ENCODE peak calls at places on chromosomes 4 and X, in four cellular contexts. T is IMR-90, O is K562, D is endothelial cell of umbilical vein. E is an unnamed sample.

GRCh38 chrX:42664706-42665105 is 113.3 kb downstream of the PPP1R2C start:
- DNase-seq in O (no peak), D (no peak), T (no peak), E (no peak)

GRCh38 chrX:13741695-13742094 is 7.1 kb downstream of the OFD1 start:
- DNase-seq in O (no peak), D (no peak), T (no peak), E (no peak)

GRCh38 chr4:154977228-154977627 is 196.2 kb downstream of the RBM46 start:
- DNase-seq in D (no peak), T (no peak), O (no peak), E (no peak)

GRCh38 chr4:118215826-118216225 is 137.0 kb downstream of the PRSS12 start:
- DNase-seq in O (no peak), D (no peak), T (no peak), E (no peak)

GRCh38 chr4:84418032-84418709 is 80.9 kb downstream of the NKX6-1 start:
- DNase-seq in O (no peak), T (no peak), D (no peak), E (no peak)

GRCh38 chr4:124535004-124535403 is 177.5 kb downstream of the ANKRD50 start:
- DNase-seq in D (no peak), T (no peak), O (no peak), E (no peak)

GRCh38 chrX:136880003-136880451 is 498 bp downstream of the RBMX start:
- DNase-seq in O (no peak), T (no peak), D (no peak), E (no peak)

GRCh38 chr4:70734168-70734954 is 12.6 kb downstream of the RUFY3 start:
- DNase-seq in T (peak; percentile 55), D (peak; percentile 84), O (no peak), E (no peak)

GRCh38 chrX:15874672-15875071 is 20.1 kb upstream of the AP1S2 start:
- DNase-seq in D (no peak), O (no peak), T (no peak), E (no peak)

GRCh38 chr4:122793811-122794210 is 32.8 kb upstream of the FGF2 start:
- DNase-seq in O (no peak), D (no peak), T (no peak), E (no peak)

GRCh38 chrX:131045786-131046185 is 12.4 kb upstream of the ARHGAP36 start:
- DNase-seq in T (no peak), O (no peak), D (no peak), E (no peak)

GRCh38 chr4:42150653-42151567 is 1.5 kb downstream of the BEND4 start:
- DNase-seq in D (no peak), T (no peak), O (no peak), E (no peak)

GRCh38 chr4:141352775-141353544 is 132.3 kb downstream of the ZNF330 start:
- DNase-seq in T (peak; percentile 89), O (no peak), D (peak; percentile 78), E (no peak)

GRCh38 chr4:32133734-32134133 is 1413.6 kb downstream of the PCDH7 start:
- DNase-seq in O (no peak), T (no peak), D (no peak), E (no peak)
- H3K9me1 ChIP-seq in O (no peaks in the 10 kb centered on the region), T (no peaks in the 10 kb centered on the region), D (no peaks in the 10 kb centered on the region), E (no peaks in the 10 kb centered on the region)

DNA sequence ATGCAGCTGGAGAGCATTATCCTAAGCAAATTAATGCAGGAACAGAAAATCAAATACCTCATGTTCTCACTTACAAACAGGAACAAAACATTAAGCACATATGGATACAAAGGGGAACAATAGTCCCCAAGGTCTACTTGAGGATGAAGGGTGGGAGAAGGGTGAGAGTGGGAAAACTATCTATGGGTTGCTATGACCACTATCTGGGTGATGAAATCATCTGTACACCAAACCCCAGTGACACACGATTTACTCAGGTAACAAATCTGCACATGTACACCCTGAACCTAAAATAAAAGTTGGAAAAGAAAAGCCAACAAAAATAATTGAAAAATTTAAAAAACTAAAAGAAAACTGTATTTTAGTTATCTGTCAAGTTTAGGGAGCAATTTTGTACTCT is 5.9 kb downstream of the HPGD start:
- DNase-seq in T (no peak), D (no peak), O (no peak), E (no peak)
- H3K4me3 ChIP-seq in T (no peak overlapping the region), D (no peak overlapping the region), O (no peak overlapping the region), E (no peak overlapping the region)

GRCh38 chr4:150117094-150117493 is 38.8 kb downstream of the DCLK2 start:
- DNase-seq in O (no peak), T (peak; percentile 33), D (no peak), E (no peak)

GRCh38 chr4:150117629-150118028 is 39.4 kb downstream of the DCLK2 start:
- DNase-seq in O (no peak), T (peak; percentile 56), D (no peak), E (no peak)

GRCh38 chr4:150116506-150116905 is 38.3 kb downstream of the DCLK2 start:
- DNase-seq in O (no peak), D (no peak), T (no peak), E (no peak)

GRCh38 chr4:150123073-150123472 is 44.8 kb downstream of the DCLK2 start:
- DNase-seq in T (no peak), D (no peak), O (no peak), E (no peak)

GRCh38 chr4:150119492-150119891 is 41.2 kb downstream of the DCLK2 start:
- DNase-seq in D (peak; percentile 54), O (no peak), T (peak; percentile 57), E (no peak)
- H3K27ac ChIP-seq in D (peak overlapping the region; percentile 53), O (no peak overlapping the region), T (no peak overlapping the region), E (no peak overlapping the region)

DNA sequence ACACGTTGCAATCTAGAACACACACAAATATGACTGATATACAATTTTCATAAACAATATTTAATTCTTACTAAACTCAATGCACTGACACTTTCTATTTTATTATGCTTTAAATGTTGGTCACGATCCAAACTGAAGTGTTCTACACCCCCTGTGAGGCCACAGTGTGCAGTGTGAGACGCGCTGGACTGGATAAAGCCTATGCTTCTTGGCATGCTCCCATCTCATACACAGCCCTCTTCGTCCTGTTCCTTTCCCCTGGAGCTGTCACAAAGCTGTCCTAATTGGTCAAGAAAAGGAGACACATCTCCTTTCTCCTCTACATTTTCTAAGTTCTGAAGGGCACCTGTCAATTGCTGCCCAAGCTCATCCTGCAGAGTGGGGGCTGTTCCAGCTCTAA is 72.0 kb downstream of the SCD5 start:
- DNase-seq in T (no peak), O (no peak), D (no peak), E (no peak)
- H3K9me1 ChIP-seq in T (peaks cover 4% of the 10 kb centered on the region), O (no peaks in the 10 kb centered on the region), D (no peaks in the 10 kb centered on the region), E (no peaks in the 10 kb centered on the region)

GRCh38 chr4:184734758-184735157 is 862 bp upstream of the CENPU start:
- DNase-seq in T (no peak), O (no peak), D (no peak), E (no peak)
- H3K4me3 ChIP-seq in T (no peak overlapping the region), O (peak overlapping the region; percentile 78), D (no peak overlapping the region), E (peak overlapping the region; percentile 97)

GRCh38 chr4:55438314-55438713 is 42.6 kb downstream of the TMEM165 start:
- DNase-seq in D (no peak), T (no peak), O (no peak), E (no peak)
- H3K27ac ChIP-seq in D (no peak overlapping the region), T (no peak overlapping the region), O (no peak overlapping the region), E (no peak overlapping the region)

GRCh38 chrX:97389761-97390192 is 506.1 kb downstream of the RPA4 start:
- DNase-seq in O (no peak), T (peak; percentile 84), D (peak; percentile 73), E (no peak)
- H3K9me1 ChIP-seq in O (no peaks in the 10 kb centered on the region), T (no peaks in the 10 kb centered on the region), D (no peaks in the 10 kb centered on the region), E (no peaks in the 10 kb centered on the region)

DNA sequence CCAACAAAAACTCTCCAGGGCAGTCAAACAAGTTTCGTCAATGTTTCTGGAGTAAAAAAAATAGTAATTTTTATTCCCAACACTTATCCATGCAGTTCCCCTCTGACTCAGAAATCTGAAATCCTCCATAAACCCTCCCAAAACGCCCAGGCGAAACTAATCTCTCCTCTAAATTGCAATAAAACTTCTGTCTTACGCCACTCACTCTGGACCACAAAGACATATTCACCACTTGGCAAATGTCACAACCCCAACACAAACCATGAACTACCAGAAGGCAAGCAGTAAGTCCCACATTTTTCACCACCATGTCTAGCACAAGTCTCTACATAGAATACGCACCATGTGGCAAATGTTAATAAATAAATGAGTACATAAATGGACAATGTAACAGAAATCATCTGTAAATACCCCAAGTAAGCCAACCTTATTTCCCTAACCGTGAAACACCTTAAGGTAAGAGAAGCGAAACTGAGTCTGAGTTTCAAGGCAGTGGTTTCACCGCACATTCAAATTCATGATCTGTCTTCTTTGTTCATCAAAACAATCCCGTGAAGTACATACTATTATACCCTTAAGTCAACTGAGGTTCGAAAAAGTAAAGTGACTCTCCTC is 1.6 kb downstream of the PAPSS1 start:
- DNase-seq in O (no peak), T (no peak), D (no peak), E (no peak)
- H3K4me3 ChIP-seq in O (peak overlapping the region; percentile 89), T (peak overlapping the region; percentile 96), D (no peak overlapping the region), E (peak overlapping the region; percentile 89)